ENCODE peak calls at places on chromosome 6, in nine cellular contexts. W is esophagus muscularis mucosa, P is transverse colon, D is prostate gland, Z is HCT116, N is upper lobe of left lung, R is suprapubic skin, I is stomach, G is HepG2. V is an unnamed sample.

GRCh38 chr6:96522469-96523009 is 933 bp downstream of the UFL1 start:
- DNase-seq in W (no peak), P (no peak), D (no peak), Z (no peak), N (no peak), R (no peak), I (no peak), G (peak; percentile 22), V (no peak)

GRCh38 chr6:131292145-131292938 is 157.1 kb downstream of the AKAP7 start:
- DNase-seq in W (no peak), P (no peak), D (no peak), Z (no peak), N (no peak), R (no peak), I (no peak), G (peak; percentile 8), V (no peak)

GRCh38 chr6:95087394-95088097 is 489.8 kb upstream of the MANEA start:
- DNase-seq in W (no peak), P (no peak), D (no peak), Z (peak; percentile 50), N (no peak), R (no peak), I (no peak), G (peak; percentile 1), V (no peak)

GRCh38 chr6:37024665-37025337 is 19.3 kb downstream of the FGD2 start:
- DNase-seq in W (no peak), P (no peak), D (peak; percentile 83), Z (peak; percentile 70), N (no peak), R (peak; percentile 72), I (peak; percentile 47), G (no peak), V (peak; percentile 54)

GRCh38 chr6:20197251-20197650 is 15.0 kb downstream of the MBOAT1 start:
- DNase-seq in W (no peak), P (no peak), D (no peak), Z (no peak), N (no peak), R (no peak), I (no peak), G (no peak), V (no peak)

GRCh38 chr6:88972504-88973423 is 9.3 kb upstream of the RNGTT start:
- DNase-seq in W (no peak), P (no peak), D (no peak), Z (no peak), N (no peak), R (no peak), I (no peak), G (peak; percentile 88), V (no peak)

GRCh38 chr6:85451586-85452306 is 1.9 kb downstream of the NT5E start:
- DNase-seq in W (no peak), P (no peak), D (no peak), Z (no peak), N (no peak), R (no peak), I (no peak), G (peak; percentile 70), V (no peak)

GRCh38 chr6:139250296-139251274 is 41.2 kb downstream of the TXLNB start:
- DNase-seq in W (no peak), P (peak; percentile 64), D (no peak), Z (peak; percentile 55), N (no peak), R (peak; percentile 74), I (peak; percentile 54), G (peak; percentile 58), V (peak; percentile 85)

GRCh38 chr6:121932071-121933009 is 467.1 kb upstream of the HSF2 start:
- DNase-seq in W (no peak), P (no peak), D (no peak), Z (peak; percentile 61), N (no peak), R (peak; percentile 65), I (no peak), G (peak; percentile 10), V (no peak)

GRCh38 chr6:4403828-4404227 is 268.5 kb upstream of the ECI2 start:
- DNase-seq in W (no peak), P (no peak), D (peak; percentile 29), Z (no peak), N (no peak), R (no peak), I (no peak), G (no peak), V (no peak)

GRCh38 chr6:113763883-113764282 is 93.3 kb upstream of the MARCKS start:
- DNase-seq in W (no peak), P (no peak), D (no peak), Z (peak; percentile 22), N (no peak), R (no peak), I (no peak), G (no peak), V (no peak)

GRCh38 chr6:72524011-72524645 is 97.7 kb upstream of the KCNQ5 start:
- DNase-seq in W (no peak), P (no peak), D (no peak), Z (no peak), N (no peak), R (no peak), I (no peak), G (no peak), V (no peak)

GRCh38 chr6:40891131-40891530 is 147.9 kb downstream of the UNC5CL start:
- DNase-seq in W (no peak), P (no peak), D (no peak), Z (no peak), N (no peak), R (no peak), I (no peak), G (no peak), V (no peak)

DNA sequence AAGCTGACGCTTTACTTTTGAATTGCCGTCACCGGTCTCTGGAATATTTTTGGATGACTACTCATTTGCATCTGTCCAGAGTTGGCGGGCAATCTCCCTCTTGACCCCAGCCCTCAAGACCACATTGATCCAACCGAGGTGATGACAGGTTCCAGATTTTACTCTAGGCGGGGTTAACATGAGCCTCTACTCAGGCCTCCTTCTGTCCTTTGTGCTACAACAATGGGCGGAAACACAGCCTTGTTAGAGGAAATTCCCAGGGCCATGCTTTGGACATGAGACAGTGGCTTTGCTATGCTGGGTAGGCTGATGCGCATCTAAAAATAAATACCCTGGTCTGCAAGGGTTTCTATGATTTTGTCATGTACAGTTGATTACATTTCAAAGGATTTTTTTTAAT is 27.0 kb upstream of the ADGRF5 start:
- DNase-seq in W (no peak), P (no peak), D (no peak), Z (no peak), N (no peak), R (no peak), I (no peak), G (no peak), V (no peak)
- H3K4me1 ChIP-seq in W (peaks cover 7% of the 10 kb centered on the region), P (no peaks in the 10 kb centered on the region), D (peaks cover 4% of the 10 kb centered on the region), Z (no peaks in the 10 kb centered on the region), N (peaks cover 43% of the 10 kb centered on the region), R (no peaks in the 10 kb centered on the region), I (no peaks in the 10 kb centered on the region), G (peaks cover 4% of the 10 kb centered on the region), V (no peaks in the 10 kb centered on the region)

GRCh38 chr6:157764346-157765068 is 58.5 kb upstream of the SNX9 start:
- DNase-seq in W (no peak), P (peak; percentile 87), D (peak; percentile 70), Z (peak; percentile 91), N (peak; percentile 87), R (peak; percentile 94), I (peak; percentile 78), G (peak; percentile 77), V (peak; percentile 88)
- TF ChIP-seq POLR2AphosphoS5 in W (peak; percentile 54), P (peak; percentile 68), D (peak; percentile 77), Z (peak; percentile 62), N (peak; percentile 41), R (peak; percentile 90), I (peak; percentile 65), G (no peak), V (peak; percentile 69)

GRCh38 chr6:149319413-149319812 is 1.9 kb downstream of the TAB2 start:
- DNase-seq in W (no peak), P (no peak), D (no peak), Z (no peak), N (no peak), R (no peak), I (no peak), G (no peak), V (no peak)
- H3K4me3 ChIP-seq in W (peak overlapping the region; percentile 95), P (peak overlapping the region; percentile 94), D (peak overlapping the region; percentile 95), Z (no peak overlapping the region), N (peak overlapping the region; percentile 94), R (peak overlapping the region; percentile 94), I (peak overlapping the region; percentile 76), G (peak overlapping the region; percentile 99), V (peak overlapping the region; percentile 78)

GRCh38 chr6:30780642-30780920 is 36.2 kb upstream of the IER3 start:
- DNase-seq in W (no peak), P (no peak), D (no peak), Z (no peak), N (no peak), R (no peak), I (no peak), G (no peak), V (no peak)

GRCh38 chr6:30781362-30781696 is 37.0 kb upstream of the IER3 start:
- DNase-seq in W (no peak), P (no peak), D (no peak), Z (no peak), N (no peak), R (no peak), I (no peak), G (no peak), V (no peak)

GRCh38 chr6:30781697-30782424 is 37.5 kb upstream of the IER3 start:
- DNase-seq in W (peak; percentile 99), P (peak; percentile 96), D (peak; percentile 81), Z (peak; percentile 94), N (no peak), R (peak; percentile 96), I (peak; percentile 97), G (peak; percentile 96), V (peak; percentile 86)

GRCh38 chr6:30779850-30780641 is 35.7 kb upstream of the IER3 start:
- DNase-seq in W (no peak), P (no peak), D (no peak), Z (no peak), N (no peak), R (no peak), I (no peak), G (no peak), V (no peak)

GRCh38 chr6:30782425-30783014 is 38.2 kb upstream of the IER3 start:
- DNase-seq in W (no peak), P (no peak), D (peak; percentile 39), Z (peak; percentile 75), N (no peak), R (no peak), I (no peak), G (peak; percentile 90), V (no peak)
- H3K4me1 ChIP-seq in W (peaks cover 35% of the 10 kb centered on the region), P (peaks cover 51% of the 10 kb centered on the region), D (peaks cover 21% of the 10 kb centered on the region), Z (peaks cover 99% of the 10 kb centered on the region), N (peaks cover 43% of the 10 kb centered on the region), R (peaks cover 52% of the 10 kb centered on the region), I (peaks cover 45% of the 10 kb centered on the region), G (peaks cover 86% of the 10 kb centered on the region), V (peaks cover 16% of the 10 kb centered on the region)

DNA sequence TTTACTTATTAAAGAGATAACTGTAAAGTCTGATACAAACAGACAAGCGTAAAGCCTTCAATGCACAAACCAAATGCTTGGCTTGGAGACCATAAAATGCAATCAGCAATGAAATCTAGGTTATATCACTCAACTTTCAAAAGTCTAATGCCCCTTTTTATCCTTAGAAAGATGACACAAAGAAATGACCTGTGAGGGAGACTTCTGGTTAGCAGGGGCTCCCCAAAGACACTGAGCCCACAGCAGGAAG is 88.4 kb downstream of the HIVEP2 start:
- DNase-seq in W (no peak), P (no peak), D (no peak), Z (no peak), N (no peak), R (no peak), I (no peak), G (no peak), V (no peak)
- TF ChIP-seq POLR2AphosphoS5 in W (no peak), P (no peak), D (no peak), Z (no peak), N (no peak), R (no peak), I (no peak), G (no peak), V (no peak)